ENCODE peak calls at places on chromosome 11, in seven cellular contexts. U is ACHN; R is uterus; X is progenitor cell of endocrine pancreas; O is CD8-positive, alpha-beta memory T cell; K is HTR-8/SVneo; S is stimulated activated CD4-positive, alpha-beta T cell treated with anti-CD3 and anti-CD28 coated beads, Interleukin-1b, Interleukin-23, amount 100 ng/mL, for 1 hour. Z is an unnamed sample.

GRCh38 chr11:57481315-57481714 is 21.0 kb downstream of the RTN4RL2 start:
- DNase-seq in U (no peak), R (no peak), X (no peak), O (no peak), K (no peak), S (no peak), Z (no peak)

GRCh38 chr11:364991-365390 is 4.3 kb upstream of the B4GALNT4 start:
- DNase-seq in U (no peak), R (no peak), X (no peak), O (no peak), K (no peak), S (no peak), Z (no peak)

GRCh38 chr11:128453444-128454336 is 133.7 kb downstream of the ETS1 start:
- DNase-seq in U (peak; percentile 19), R (peak; percentile 82), X (no peak), O (no peak), K (peak; percentile 19), S (no peak), Z (no peak)

GRCh38 chr11:111301004-111301839 is 2.9 kb downstream of the POU2AF3 start:
- DNase-seq in U (no peak), R (no peak), X (no peak), O (no peak), K (no peak), S (no peak), Z (no peak)

GRCh38 chr11:17388609-17389204 is at the start of gene KCNJ11:
- DNase-seq in U (no peak), R (no peak), X (peak; percentile 23), O (no peak), K (no peak), S (no peak), Z (no peak)

GRCh38 chr11:14413307-14414072 is 54.5 kb upstream of the RRAS2 start:
- DNase-seq in U (peak; percentile 20), R (peak; percentile 59), X (no peak), O (no peak), K (no peak), S (no peak), Z (no peak)

GRCh38 chr11:64327338-64327737 is 9.4 kb downstream of the PRDX5 start:
- DNase-seq in U (no peak), R (no peak), X (no peak), O (no peak), K (no peak), S (no peak), Z (no peak)

GRCh38 chr11:78860720-78861422 is 286.2 kb upstream of the NARS2 start:
- DNase-seq in U (peak; percentile 10), R (no peak), X (no peak), O (no peak), K (no peak), S (no peak), Z (no peak)

GRCh38 chr11:79081441-79082124 is 359.2 kb downstream of the TENM4 start:
- DNase-seq in U (peak; percentile 86), R (no peak), X (no peak), O (no peak), K (no peak), S (no peak), Z (no peak)

GRCh38 chr11:73565804-73566203 is 32.1 kb downstream of the FAM168A start:
- DNase-seq in U (no peak), R (no peak), X (no peak), O (no peak), K (no peak), S (no peak), Z (no peak)